ENCODE peak calls at places on chromosomes 2 and 18, in seven cellular contexts. K, V, X, U, Z, D and Q are unnamed samples.
A peak's percentile ranks its signal among the peaks of the same experiment; 100 is the strongest.

GRCh38 chr2:240138275-240138984 is 2.0 kb downstream of the OTOS start:
- DNase-seq in D (no peak), K (peak; percentile 57), X (no peak), V (no peak), Z (no peak), U (no peak), Q (no peak)

GRCh38 chr2:36729067-36729466 is 32.6 kb downstream of the VIT start:
- DNase-seq in U (no peak), V (no peak), D (no peak), X (no peak), Z (no peak), K (no peak), Q (no peak)

GRCh38 chr2:159267926-159268325 is 18.6 kb downstream of the WDSUB1 start:
- DNase-seq in D (no peak), X (no peak), K (no peak), U (no peak), V (no peak), Z (no peak), Q (no peak)

GRCh38 chr18:58252166-58252565 is 208.1 kb downstream of the NEDD4L start:
- DNase-seq in U (no peak), K (no peak), X (no peak), Z (no peak), V (no peak), D (no peak), Q (no peak)

GRCh38 chr2:31324000-31324633 is 90.2 kb downstream of the EHD3 start:
- DNase-seq in X (no peak), Z (no peak), D (no peak), V (no peak), U (no peak), K (no peak), Q (no peak)

GRCh38 chr18:9362869-9363268 is 28.3 kb downstream of the TWSG1 start:
- DNase-seq in D (no peak), K (no peak), X (no peak), Z (no peak), V (no peak), U (no peak), Q (no peak)

GRCh38 chr2:54617409-54617808 is 106.1 kb upstream of the EML6 start:
- DNase-seq in U (no peak), X (no peak), D (no peak), V (no peak), Z (no peak), K (no peak), Q (no peak)

GRCh38 chr2:226873051-226873620 is 37.3 kb downstream of the RHBDD1 start:
- DNase-seq in D (no peak), U (no peak), X (no peak), V (no peak), Z (no peak), K (no peak), Q (no peak)

GRCh38 chr2:162126145-162126926 is 25.7 kb downstream of the GCG start:
- DNase-seq in K (no peak), Z (no peak), D (no peak), X (no peak), U (no peak), V (no peak), Q (no peak)

GRCh38 chr2:128309341-128310093 is 9.2 kb downstream of the HS6ST1 start:
- DNase-seq in K (peak; percentile 90), D (no peak), Z (no peak), V (no peak), U (peak; percentile 13), X (no peak), Q (peak; percentile 60)

GRCh38 chr2:201127570-201127969 is 11.6 kb downstream of the CFLAR start:
- DNase-seq in U (no peak), V (peak; percentile 29), K (peak; percentile 89), X (no peak), D (no peak), Z (no peak), Q (no peak)

GRCh38 chr2:47274054-47274779 is 119.1 kb upstream of the STPG4 start:
- DNase-seq in Z (peak; percentile 27), V (no peak), K (no peak), U (no peak), X (no peak), D (no peak), Q (no peak)

GRCh38 chr2:229714080-229714735 is at the start of gene DNER:
- DNase-seq in X (peak; percentile 26), U (no peak), D (peak; percentile 47), V (peak; percentile 70), K (peak; percentile 97), Z (no peak), Q (peak; percentile 56)

GRCh38 chr2:202135111-202135874 is 62.2 kb downstream of the KIAA2012 start:
- DNase-seq in D (no peak), X (no peak), U (peak; percentile 14), Z (peak; percentile 69), K (peak; percentile 88), V (no peak), Q (no peak)

GRCh38 chr2:158505448-158505934 is 48.7 kb downstream of the PKP4 start:
- DNase-seq in X (no peak), D (no peak), V (no peak), K (no peak), Z (no peak), U (no peak), Q (no peak)

GRCh38 chr2:20050712-20051517 is 513 bp downstream of the LAPTM4A start:
- DNase-seq in V (no peak), U (no peak), K (peak; percentile 88), D (peak; percentile 38), X (no peak), Z (peak; percentile 53), Q (peak; percentile 44)

GRCh38 chr2:40168032-40168431 is 283.9 kb downstream of the SLC8A1 start:
- DNase-seq in X (no peak), K (no peak), V (no peak), U (no peak), Z (no peak), D (no peak), Q (no peak)

GRCh38 chr2:37349376-37349775 is 4.9 kb downstream of the QPCT start:
- DNase-seq in K (no peak), U (no peak), D (no peak), V (no peak), X (no peak), Z (no peak), Q (no peak)

GRCh38 chr18:46222710-46223360 is 118.7 kb downstream of the HAUS1 start:
- DNase-seq in D (no peak), K (no peak), Z (no peak), X (no peak), U (no peak), V (no peak), Q (no peak)

GRCh38 chr18:57649536-57650495 is 28.2 kb upstream of the NARS1 start:
- DNase-seq in U (no peak), D (no peak), V (no peak), Z (no peak), X (no peak), K (no peak), Q (no peak)

GRCh38 chr18:79528846-79529245 is 133.1 kb downstream of the NFATC1 start:
- DNase-seq in Z (peak; percentile 44), U (no peak), D (peak; percentile 86), V (no peak), X (peak; percentile 57), K (peak; percentile 84), Q (peak; percentile 87)

GRCh38 chr2:136327162-136327852 is 209.4 kb upstream of the CXCR4 start:
- DNase-seq in D (no peak), V (no peak), K (no peak), X (peak; percentile 61), U (peak; percentile 27), Z (no peak), Q (no peak)

GRCh38 chr18:44679912-44680270 is 797 bp upstream of the SETBP1 start:
- DNase-seq in U (no peak), K (peak; percentile 92), V (no peak), Z (no peak), X (no peak), D (peak; percentile 35), Q (no peak)

GRCh38 chr18:10475633-10476388 is 21.4 kb downstream of the APCDD1 start:
- DNase-seq in X (no peak), Z (no peak), U (no peak), D (no peak), K (no peak), V (peak; percentile 30), Q (no peak)

GRCh38 chr18:51153659-51154371 is 43.7 kb downstream of the MEX3C start:
- DNase-seq in Z (no peak), U (no peak), V (no peak), K (no peak), X (peak; percentile 33), D (no peak), Q (no peak)

GRCh38 chr2:203453858-203454451 is 81.1 kb downstream of the RAPH1 start:
- DNase-seq in V (no peak), D (peak; percentile 18), K (no peak), U (no peak), Z (peak; percentile 46), X (no peak), Q (no peak)

GRCh38 chr2:227428731-227429285 is 41.1 kb upstream of the SCYGR1 start:
- DNase-seq in K (no peak), X (no peak), D (no peak), Z (no peak), U (no peak), V (no peak), Q (no peak)

GRCh38 chr2:120539937-120540718 is 194.2 kb downstream of the INHBB start:
- DNase-seq in D (no peak), V (no peak), K (peak; percentile 74), U (peak; percentile 59), Z (peak; percentile 91), X (no peak), Q (peak; percentile 81)

GRCh38 chr2:206642075-206643025 is at the start of gene FAM237A:
- DNase-seq in K (peak; percentile 83), X (no peak), U (no peak), Z (peak; percentile 49), D (peak; percentile 76), V (no peak), Q (peak; percentile 27)

GRCh38 chr2:184685999-184686841 is 87.9 kb downstream of the ZNF804A start:
- DNase-seq in V (no peak), X (no peak), D (no peak), U (no peak), K (peak; percentile 52), Z (no peak), Q (no peak)

GRCh38 chr18:6280344-6280743 is 134.4 kb downstream of the L3MBTL4 start:
- DNase-seq in X (no peak), V (no peak), K (no peak), Z (no peak), D (no peak), U (no peak), Q (no peak)

GRCh38 chr2:144479659-144480058 is 40.3 kb downstream of the ZEB2 start:
- DNase-seq in X (no peak), K (peak; percentile 57), V (no peak), Z (no peak), U (no peak), D (no peak), Q (no peak)

GRCh38 chr18:40365526-40365925 is 1589.5 kb upstream of the PIK3C3 start:
- DNase-seq in D (no peak), X (no peak), U (no peak), Z (no peak), K (no peak), V (no peak), Q (no peak)

GRCh38 chr18:76306685-76307292 is 188.3 kb downstream of the ZNF516 start:
- DNase-seq in U (no peak), D (no peak), X (no peak), K (no peak), Z (no peak), V (no peak), Q (peak; percentile 3)

GRCh38 chr18:62710417-62710816 is 4.9 kb upstream of the PHLPP1 start:
- DNase-seq in K (no peak), V (no peak), Z (no peak), X (no peak), D (no peak), U (no peak), Q (no peak)

GRCh38 chr18:70645971-70646370 is 357.1 kb downstream of the SOCS6 start:
- DNase-seq in K (no peak), V (no peak), X (no peak), Z (no peak), U (no peak), D (no peak), Q (no peak)

GRCh38 chr2:240443891-240444301 is 8.4 kb downstream of the GPC1 start:
- DNase-seq in V (no peak), D (no peak), X (no peak), Z (no peak), U (no peak), K (peak; percentile 83), Q (no peak)

GRCh38 chr2:190255668-190256067 is 64.0 kb downstream of the HIBCH start:
- DNase-seq in K (no peak), U (no peak), X (no peak), Z (no peak), V (no peak), D (no peak), Q (no peak)